ENCODE peak calls at places on chromosomes 4 and X, in seven cellular contexts. One of them, this sample, is unnamed.

GRCh38 chr4:119570401-119570800 is 58.2 kb downstream of the PDE5A start:
- DNase-seq in lower lobe of right lung: no peak
- DNase-seq in upper lobe of left lung: no peak
- DNase-seq in D721Med: no peak
- DNase-seq in IMR-90: peak; percentile 68
- DNase-seq in AG04449: peak; percentile 5
- DNase-seq in H1: no peak
- DNase-seq in this sample: no peak

GRCh38 chr4:519203-519651 is 20.2 kb downstream of the PIGG start:
- DNase-seq in lower lobe of right lung: no peak
- DNase-seq in upper lobe of left lung: no peak
- DNase-seq in D721Med: no peak
- DNase-seq in IMR-90: no peak
- DNase-seq in AG04449: no peak
- DNase-seq in H1: no peak
- DNase-seq in this sample: no peak

GRCh38 chr4:185039508-185040273 is 21.4 kb downstream of the HELT start:
- DNase-seq in lower lobe of right lung: peak; percentile 54
- DNase-seq in upper lobe of left lung: peak; percentile 68
- DNase-seq in D721Med: no peak
- DNase-seq in IMR-90: peak; percentile 68
- DNase-seq in AG04449: peak; percentile 5
- DNase-seq in H1: peak; percentile 70
- DNase-seq in this sample: no peak

GRCh38 chrX:129842510-129843208 is 1.0 kb downstream of the ZDHHC9 start:
- DNase-seq in lower lobe of right lung: peak; percentile 49
- DNase-seq in upper lobe of left lung: peak; percentile 67
- DNase-seq in D721Med: no peak
- DNase-seq in IMR-90: peak; percentile 49
- DNase-seq in AG04449: no peak
- DNase-seq in H1: no peak
- DNase-seq in this sample: no peak

GRCh38 chrX:13029341-13029740 is 15.1 kb downstream of the FAM9C start:
- DNase-seq in lower lobe of right lung: no peak
- DNase-seq in upper lobe of left lung: peak; percentile 63
- DNase-seq in D721Med: no peak
- DNase-seq in IMR-90: peak; percentile 43
- DNase-seq in AG04449: no peak
- DNase-seq in H1: no peak
- DNase-seq in this sample: no peak

GRCh38 chr4:52001616-52002015 is 18.5 kb downstream of the LRRC66 start:
- DNase-seq in lower lobe of right lung: no peak
- DNase-seq in upper lobe of left lung: no peak
- DNase-seq in D721Med: no peak
- DNase-seq in IMR-90: peak; percentile 40
- DNase-seq in AG04449: no peak
- DNase-seq in H1: no peak
- DNase-seq in this sample: no peak

GRCh38 chrX:117743469-117744251 is 372.9 kb downstream of the KLHL13 start:
- DNase-seq in lower lobe of right lung: no peak
- DNase-seq in upper lobe of left lung: no peak
- DNase-seq in D721Med: no peak
- DNase-seq in IMR-90: peak; percentile 1
- DNase-seq in AG04449: no peak
- DNase-seq in H1: no peak
- DNase-seq in this sample: no peak

GRCh38 chr4:71222661-71223060 is 116.2 kb upstream of the SLC4A4 start:
- DNase-seq in lower lobe of right lung: no peak
- DNase-seq in upper lobe of left lung: no peak
- DNase-seq in D721Med: no peak
- DNase-seq in IMR-90: no peak
- DNase-seq in AG04449: no peak
- DNase-seq in H1: no peak
- DNase-seq in this sample: no peak

GRCh38 chr4:92198711-92199110 is 105.1 kb upstream of the GRID2 start:
- DNase-seq in lower lobe of right lung: no peak
- DNase-seq in upper lobe of left lung: no peak
- DNase-seq in D721Med: no peak
- DNase-seq in IMR-90: peak; percentile 81
- DNase-seq in AG04449: peak; percentile 7
- DNase-seq in H1: no peak
- DNase-seq in this sample: no peak

GRCh38 chr4:98508248-98508647 is 150.2 kb downstream of the TSPAN5 start:
- DNase-seq in lower lobe of right lung: no peak
- DNase-seq in upper lobe of left lung: no peak
- DNase-seq in D721Med: no peak
- DNase-seq in IMR-90: no peak
- DNase-seq in AG04449: no peak
- DNase-seq in H1: no peak
- DNase-seq in this sample: no peak

GRCh38 chrX:132127748-132128147 is at the start of gene FRMD7:
- DNase-seq in lower lobe of right lung: no peak
- DNase-seq in upper lobe of left lung: no peak
- DNase-seq in D721Med: no peak
- DNase-seq in IMR-90: no peak
- DNase-seq in AG04449: no peak
- DNase-seq in H1: no peak
- DNase-seq in this sample: no peak

GRCh38 chrX:72313757-72314156 is 8.0 kb upstream of the CITED1 start:
- DNase-seq in lower lobe of right lung: no peak
- DNase-seq in upper lobe of left lung: no peak
- DNase-seq in D721Med: no peak
- DNase-seq in IMR-90: no peak
- DNase-seq in AG04449: no peak
- DNase-seq in H1: no peak
- DNase-seq in this sample: no peak

GRCh38 chr4:55549888-55550287 is 3.2 kb upstream of the CLOCK start:
- DNase-seq in lower lobe of right lung: no peak
- DNase-seq in upper lobe of left lung: no peak
- DNase-seq in D721Med: no peak
- DNase-seq in IMR-90: peak; percentile 92
- DNase-seq in AG04449: peak; percentile 66
- DNase-seq in H1: no peak
- DNase-seq in this sample: no peak

GRCh38 chr4:103207673-103208072 is 9.5 kb upstream of the CENPE start:
- DNase-seq in lower lobe of right lung: no peak
- DNase-seq in upper lobe of left lung: no peak
- DNase-seq in D721Med: no peak
- DNase-seq in IMR-90: no peak
- DNase-seq in AG04449: no peak
- DNase-seq in H1: no peak
- DNase-seq in this sample: no peak

GRCh38 chr4:79820427-79820826 is 252.6 kb downstream of the ANTXR2 start:
- DNase-seq in lower lobe of right lung: no peak
- DNase-seq in upper lobe of left lung: no peak
- DNase-seq in D721Med: no peak
- DNase-seq in IMR-90: no peak
- DNase-seq in AG04449: no peak
- DNase-seq in H1: no peak
- DNase-seq in this sample: no peak

GRCh38 chrX:51569561-51569960 is 49.2 kb downstream of the CENPVL3 start:
- DNase-seq in lower lobe of right lung: no peak
- DNase-seq in upper lobe of left lung: no peak
- DNase-seq in D721Med: no peak
- DNase-seq in IMR-90: no peak
- DNase-seq in AG04449: no peak
- DNase-seq in H1: no peak
- DNase-seq in this sample: no peak

GRCh38 chrX:36986231-36986630 is 21.9 kb upstream of the FAM47C start:
- DNase-seq in lower lobe of right lung: no peak
- DNase-seq in upper lobe of left lung: peak; percentile 46
- DNase-seq in D721Med: no peak
- DNase-seq in IMR-90: no peak
- DNase-seq in AG04449: no peak
- DNase-seq in H1: no peak
- DNase-seq in this sample: no peak

GRCh38 chr4:22969314-22969896 is 276.7 kb downstream of the GBA3 start:
- DNase-seq in lower lobe of right lung: no peak
- DNase-seq in upper lobe of left lung: no peak
- DNase-seq in D721Med: no peak
- DNase-seq in IMR-90: peak; percentile 4
- DNase-seq in AG04449: peak; percentile 59
- DNase-seq in H1: no peak
- DNase-seq in this sample: no peak

GRCh38 chr4:35175487-35175886 is 1068.8 kb downstream of the ARAP2 start:
- DNase-seq in lower lobe of right lung: no peak
- DNase-seq in upper lobe of left lung: no peak
- DNase-seq in D721Med: no peak
- DNase-seq in IMR-90: no peak
- DNase-seq in AG04449: no peak
- DNase-seq in H1: no peak
- DNase-seq in this sample: no peak

DNA sequence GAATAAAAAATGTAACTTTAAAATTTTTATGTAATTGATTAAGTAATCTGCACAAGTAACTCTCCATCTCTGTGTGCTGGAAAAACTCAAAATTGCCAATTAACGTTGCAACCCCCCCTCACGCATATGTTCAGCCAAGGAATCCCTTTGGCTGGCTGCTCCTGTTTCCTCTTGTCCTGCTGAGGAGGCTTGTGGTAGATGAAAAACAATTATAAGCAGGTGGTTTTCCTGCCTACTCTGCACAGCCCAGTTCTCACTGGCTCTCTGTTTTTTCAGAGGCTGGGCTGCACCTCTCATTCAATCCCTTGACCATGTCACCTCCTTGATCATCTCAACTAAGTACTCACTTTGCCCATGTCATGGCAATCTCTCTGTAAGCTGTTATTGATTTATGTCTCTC is 1068.4 kb downstream of the ARAP2 start:
- DNase-seq in lower lobe of right lung: no peak
- DNase-seq in upper lobe of left lung: no peak
- DNase-seq in D721Med: no peak
- DNase-seq in IMR-90: no peak
- DNase-seq in AG04449: no peak
- DNase-seq in H1: no peak
- DNase-seq in this sample: no peak
- TF ChIP-seq CTCF in lower lobe of right lung: no peak
- TF ChIP-seq CTCF in upper lobe of left lung: no peak
- TF ChIP-seq CTCF in D721Med: no peak
- TF ChIP-seq CTCF in IMR-90: no peak
- TF ChIP-seq CTCF in AG04449: no peak
- TF ChIP-seq CTCF in H1: no peak
- TF ChIP-seq CTCF in this sample: no peak

DNA sequence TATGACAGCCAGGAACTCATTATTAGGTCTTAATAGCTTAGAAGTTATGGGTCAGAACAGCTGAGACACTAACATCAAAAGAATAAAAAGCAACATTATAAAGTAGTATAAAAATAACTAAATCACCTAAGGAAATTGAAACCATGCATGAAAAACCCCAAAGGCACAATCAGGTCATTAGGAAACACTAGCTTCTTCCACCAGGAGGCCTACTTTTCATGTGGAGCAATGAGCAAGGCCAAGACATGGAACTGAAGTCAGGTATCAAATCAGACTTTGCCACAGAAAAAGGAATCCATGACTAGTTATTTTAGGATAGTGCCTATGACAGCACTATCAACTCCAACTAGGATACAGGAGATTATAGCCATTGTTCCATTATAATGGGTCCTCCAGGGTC is 7.9 kb downstream of the HUWE1 start:
- DNase-seq in lower lobe of right lung: no peak
- DNase-seq in upper lobe of left lung: no peak
- DNase-seq in D721Med: no peak
- DNase-seq in IMR-90: no peak
- DNase-seq in AG04449: no peak
- DNase-seq in H1: no peak
- DNase-seq in this sample: no peak
- TF ChIP-seq CTCF in lower lobe of right lung: no peak
- TF ChIP-seq CTCF in upper lobe of left lung: no peak
- TF ChIP-seq CTCF in D721Med: no peak
- TF ChIP-seq CTCF in IMR-90: no peak
- TF ChIP-seq CTCF in AG04449: no peak
- TF ChIP-seq CTCF in H1: no peak
- TF ChIP-seq CTCF in this sample: peak; percentile 39

GRCh38 chr4:85825937-85826678 is 351.2 kb downstream of the ARHGAP24 start:
- DNase-seq in lower lobe of right lung: no peak
- DNase-seq in upper lobe of left lung: peak; percentile 66
- DNase-seq in D721Med: no peak
- DNase-seq in IMR-90: peak; percentile 58
- DNase-seq in AG04449: no peak
- DNase-seq in H1: peak; percentile 56
- DNase-seq in this sample: no peak
- TF ChIP-seq CTCF in lower lobe of right lung: peak; percentile 19
- TF ChIP-seq CTCF in upper lobe of left lung: peak; percentile 37
- TF ChIP-seq CTCF in D721Med: no peak
- TF ChIP-seq CTCF in IMR-90: peak; percentile 21
- TF ChIP-seq CTCF in AG04449: peak; percentile 40
- TF ChIP-seq CTCF in H1: no peak
- TF ChIP-seq CTCF in this sample: peak; percentile 74

GRCh38 chrX:23820235-23820782 is 37.3 kb downstream of the SAT1 start:
- DNase-seq in lower lobe of right lung: no peak
- DNase-seq in upper lobe of left lung: no peak
- DNase-seq in D721Med: no peak
- DNase-seq in IMR-90: no peak
- DNase-seq in AG04449: no peak
- DNase-seq in H1: no peak
- DNase-seq in this sample: no peak
- TF ChIP-seq CTCF in lower lobe of right lung: no peak
- TF ChIP-seq CTCF in upper lobe of left lung: no peak
- TF ChIP-seq CTCF in D721Med: no peak
- TF ChIP-seq CTCF in IMR-90: no peak
- TF ChIP-seq CTCF in AG04449: no peak
- TF ChIP-seq CTCF in H1: no peak
- TF ChIP-seq CTCF in this sample: no peak

This sample was measured in chondrocyte.